ENCODE peak calls at places on chromosomes 2 and 18, in six cellular contexts. R, J, H, U, B and I are unnamed samples. For H3K27me3, the result is how much of the 10 kb centered on the place peaks cover.

GRCh38 chr2:121485039-121485438 is 45.6 kb upstream of the RNU4ATAC start:
- DNase-seq in R (peak), J (no peak), H (no peak), U (no peak), B (no peak), I (no peak)

GRCh38 chr2:43798300-43798699 is 24.5 kb downstream of the DYNC2LI1 start:
- DNase-seq in R (peak), J (no peak), H (no peak), U (no peak), B (no peak), I (peak)

GRCh38 chr18:421236-422155 is 79.0 kb downstream of the COLEC12 start:
- DNase-seq in R (peak), J (no peak), H (no peak), U (no peak), B (no peak), I (no peak)

GRCh38 chr2:145845207-145845894 is 1325.4 kb upstream of the ZEB2 start:
- DNase-seq in R (no peak), J (no peak), H (no peak), U (no peak), B (no peak), I (no peak)

GRCh38 chr2:237354930-237355329 is 59.0 kb downstream of the COL6A3 start:
- DNase-seq in R (no peak), J (no peak), H (peak), U (no peak), B (peak), I (no peak)

GRCh38 chr2:32403782-32404181 is 47.0 kb downstream of the BIRC6 start:
- DNase-seq in R (no peak), J (no peak), H (no peak), U (no peak), B (no peak), I (no peak)

GRCh38 chr2:192591617-192592016 is 396.9 kb upstream of the TMEFF2 start:
- DNase-seq in R (no peak), J (no peak), H (no peak), U (no peak), B (no peak), I (no peak)

GRCh38 chr18:77101410-77102245 is 31.0 kb downstream of the MBP start:
- DNase-seq in R (peak), J (peak), H (peak), U (peak), B (peak), I (peak)

GRCh38 chr18:44341759-44342158 is 338.9 kb upstream of the SETBP1 start:
- DNase-seq in R (peak), J (no peak), H (no peak), U (no peak), B (peak), I (no peak)

GRCh38 chr2:59786684-59787083 is 766.8 kb downstream of the BCL11A start:
- DNase-seq in R (peak), J (no peak), H (no peak), U (no peak), B (no peak), I (no peak)

DNA sequence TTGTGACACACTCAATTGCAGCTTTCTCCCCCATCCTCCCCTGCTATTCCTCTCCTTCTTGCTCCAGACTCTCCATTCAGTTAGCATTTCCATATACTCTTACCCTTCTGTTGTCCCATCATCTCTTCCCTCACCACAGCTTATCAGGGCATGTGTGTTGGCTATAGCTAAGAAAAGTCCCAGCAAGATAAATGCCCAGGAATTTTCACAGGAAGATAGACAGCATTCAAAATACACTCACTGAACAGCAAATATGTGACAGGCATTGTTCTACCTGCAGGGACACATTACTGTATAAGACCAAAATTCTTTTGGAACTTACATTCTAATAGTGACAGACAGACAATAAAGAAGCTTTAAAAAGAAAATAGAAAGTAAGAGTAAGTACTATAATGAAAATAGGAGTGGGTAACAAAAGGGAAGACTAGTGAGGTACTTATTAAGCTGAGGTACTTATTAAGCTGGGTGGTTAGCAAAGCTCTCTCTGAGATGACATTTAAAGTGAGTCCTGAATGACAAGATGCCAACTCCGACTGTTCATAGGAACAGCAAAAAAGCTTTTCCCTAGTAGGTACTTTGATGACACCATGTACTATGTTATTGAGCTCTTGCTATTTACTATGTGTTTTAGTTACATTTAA is 86.2 kb downstream of the CHN1 start:
- DNase-seq in R (peak), J (no peak), H (no peak), U (no peak), B (no peak), I (no peak)
- H3K27me3 ChIP-seq in R (under half), J (under half), H (under half), U (under half), B (under half), I (under half)

GRCh38 chr2:98334439-98335078 is 11.7 kb upstream of the CNGA3 start:
- DNase-seq in R (peak), J (no peak), H (no peak), U (no peak), B (no peak), I (peak)
- H3K27me3 ChIP-seq in R (under half), J (under half), H (under half), U (under half), B (under half), I (under half)

GRCh38 chr2:86788881-86789686 is 1.6 kb downstream of the CD8A start:
- DNase-seq in R (peak), J (no peak), H (no peak), U (no peak), B (no peak), I (peak)
- H3K27me3 ChIP-seq in R (under half), J (half or more), H (under half), U (under half), B (half or more), I (half or more)

GRCh38 chr18:74069178-74070050 is 78.2 kb downstream of the FBXO15 start:
- DNase-seq in R (no peak), J (no peak), H (no peak), U (no peak), B (no peak), I (no peak)
- H3K27me3 ChIP-seq in R (under half), J (under half), H (under half), U (under half), B (under half), I (under half)

GRCh38 chr2:205764502-205764815 is 82.2 kb downstream of the NRP2 start:
- DNase-seq in R (no peak), J (no peak), H (no peak), U (no peak), B (no peak), I (no peak)
- H3K27me3 ChIP-seq in R (under half), J (under half), H (under half), U (under half), B (under half), I (under half)

GRCh38 chr2:70921839-70922590 is 13.7 kb upstream of the ATP6V1B1 start:
- DNase-seq in R (no peak), J (no peak), H (peak), U (no peak), B (no peak), I (peak)

GRCh38 chr2:70918016-70918415 is 17.7 kb upstream of the ATP6V1B1 start:
- DNase-seq in R (no peak), J (no peak), H (peak), U (no peak), B (no peak), I (no peak)

GRCh38 chr2:70919672-70920366 is 15.9 kb upstream of the ATP6V1B1 start:
- DNase-seq in R (peak), J (peak), H (peak), U (peak), B (peak), I (peak)

GRCh38 chr2:70921031-70921430 is 14.7 kb upstream of the ATP6V1B1 start:
- DNase-seq in R (no peak), J (no peak), H (peak), U (no peak), B (no peak), I (peak)

DNA sequence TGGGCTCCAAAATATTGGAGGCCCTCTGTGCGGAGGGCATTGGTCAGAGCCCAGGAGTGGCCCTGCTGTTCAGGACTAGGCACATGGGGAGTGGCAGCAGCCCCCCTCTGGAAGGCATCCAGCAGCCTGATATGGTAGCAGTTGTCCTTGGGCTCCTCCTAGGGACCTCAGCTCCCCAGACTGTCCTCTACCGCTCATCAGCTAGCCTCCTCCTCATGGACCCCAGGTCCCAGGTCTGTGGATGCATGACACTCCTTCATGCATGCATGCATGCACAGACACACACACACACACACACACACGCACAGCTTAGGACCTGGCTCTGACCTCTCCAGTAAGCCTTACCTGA is 15.4 kb upstream of the ATP6V1B1 start:
- DNase-seq in R (no peak), J (no peak), H (peak), U (no peak), B (no peak), I (peak)
- H3K27me3 ChIP-seq in R (under half), J (half or more), H (under half), U (under half), B (under half), I (under half)

GRCh38 chr2:100819365-100820345 is at the start of gene NPAS2:
- DNase-seq in R (peak), J (peak), H (peak), U (peak), B (peak), I (peak)

GRCh38 chr2:100821255-100821912 is 1.4 kb downstream of the NPAS2 start:
- DNase-seq in R (no peak), J (no peak), H (no peak), U (no peak), B (no peak), I (peak)

GRCh38 chr2:100818606-100819364 is 1.2 kb upstream of the NPAS2 start:
- DNase-seq in R (peak), J (peak), H (peak), U (peak), B (peak), I (peak)

GRCh38 chr2:100821913-100822260 is 1.9 kb downstream of the NPAS2 start:
- DNase-seq in R (no peak), J (no peak), H (no peak), U (no peak), B (no peak), I (no peak)

DNA sequence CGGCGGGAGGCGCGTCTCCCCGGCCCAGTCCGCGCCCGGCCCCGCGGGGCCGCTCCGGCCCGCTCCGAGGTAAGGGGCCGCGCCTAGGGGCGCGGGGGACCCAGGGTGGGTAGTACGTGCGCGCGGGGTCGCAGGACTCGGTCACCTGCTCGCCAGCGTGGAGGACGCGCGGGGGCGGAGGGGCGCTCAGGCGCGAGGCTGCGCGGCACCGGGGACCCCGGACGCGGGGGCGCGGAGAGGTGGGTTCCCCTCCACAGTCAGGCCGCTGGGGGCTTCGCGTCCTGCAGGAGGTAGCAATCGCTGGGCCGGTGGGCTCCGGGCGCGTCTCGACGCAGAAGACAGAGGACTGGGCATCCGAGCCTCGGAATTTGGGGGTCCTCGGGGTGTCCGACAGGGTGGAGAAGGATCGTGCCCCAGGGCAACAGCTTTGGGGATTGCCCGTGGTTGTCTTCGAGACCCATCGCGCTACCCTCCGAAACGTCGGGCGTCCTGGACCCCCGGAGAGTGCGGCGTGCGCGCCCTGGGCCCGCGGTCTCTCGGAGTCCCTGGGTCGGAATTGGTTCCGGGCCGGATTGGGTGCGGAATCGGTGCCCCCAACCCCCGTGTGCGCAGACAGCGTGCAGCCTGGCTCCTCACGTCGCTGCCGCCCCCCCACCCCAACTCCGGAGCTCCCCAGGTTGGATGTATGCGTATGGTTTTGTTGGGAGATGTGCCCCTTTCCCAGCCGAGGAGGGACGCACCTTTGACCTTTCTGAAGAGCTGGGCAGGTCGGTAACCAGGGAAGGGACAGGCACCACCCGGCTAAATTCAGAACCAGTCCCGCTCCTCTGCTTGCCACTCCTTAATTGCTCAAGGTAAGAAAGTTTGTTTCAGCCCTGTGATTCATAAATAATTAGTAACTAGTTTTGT is 661 bp downstream of the NPAS2 start:
- DNase-seq in R (no peak), J (no peak), H (no peak), U (no peak), B (no peak), I (peak)
- H3K27me3 ChIP-seq in R (under half), J (under half), H (under half), U (under half), B (under half), I (under half)

GRCh38 chr2:72920317-72921087 is 3.2 kb downstream of the EMX1 start:
- DNase-seq in R (peak), J (no peak), H (peak), U (peak), B (no peak), I (peak)
- H3K27me3 ChIP-seq in R (half or more), J (half or more), H (under half), U (under half), B (half or more), I (half or more)

GRCh38 chr2:133566967-133567645 is 1.2 kb downstream of the NCKAP5 start:
- DNase-seq in R (peak), J (peak), H (no peak), U (no peak), B (peak), I (no peak)
- H3K27me3 ChIP-seq in R (under half), J (under half), H (under half), U (under half), B (under half), I (under half)